ENCODE peak calls at places on chromosome 21, in six cellular contexts. One of them, this sample, is unnamed. For H3K4me1, the result is how much of the 10 kb centered on the place peaks cover.

GRCh38 chr21:21712761-21713558 is 714.8 kb downstream of the NCAM2 start:
- DNase-seq in heart left ventricle: no peak
- DNase-seq in IMR-90: peak
- DNase-seq in A549: no peak
- DNase-seq in Peyer's patch: no peak
- DNase-seq in HCT116: no peak
- DNase-seq in this sample: no peak

GRCh38 chr21:46634966-46635323 is 529 bp upstream of the PRMT2 start:
- DNase-seq in heart left ventricle: no peak
- DNase-seq in A549: peak
- DNase-seq in HCT116: peak
- DNase-seq in Peyer's patch: no peak
- DNase-seq in IMR-90: peak
- DNase-seq in this sample: peak

GRCh38 chr21:17438642-17439041 is 74.2 kb upstream of the CXADR start:
- DNase-seq in A549: no peak
- DNase-seq in IMR-90: no peak
- DNase-seq in Peyer's patch: no peak
- DNase-seq in HCT116: no peak
- DNase-seq in heart left ventricle: no peak
- DNase-seq in this sample: no peak

GRCh38 chr21:37863842-37864241 is 52.4 kb downstream of the KCNJ6 start:
- DNase-seq in HCT116: no peak
- DNase-seq in heart left ventricle: no peak
- DNase-seq in IMR-90: peak
- DNase-seq in Peyer's patch: no peak
- DNase-seq in A549: no peak
- DNase-seq in this sample: no peak

GRCh38 chr21:40049031-40049958 is 182.1 kb downstream of the PCP4 start:
- DNase-seq in Peyer's patch: no peak
- DNase-seq in A549: no peak
- DNase-seq in heart left ventricle: no peak
- DNase-seq in IMR-90: peak
- DNase-seq in HCT116: no peak
- DNase-seq in this sample: no peak

GRCh38 chr21:31988492-31989285 is 115.9 kb downstream of the HUNK start:
- DNase-seq in Peyer's patch: no peak
- DNase-seq in HCT116: no peak
- DNase-seq in heart left ventricle: no peak
- DNase-seq in IMR-90: peak
- DNase-seq in A549: no peak
- DNase-seq in this sample: no peak

GRCh38 chr21:17441370-17441769 is 71.5 kb upstream of the CXADR start:
- DNase-seq in HCT116: no peak
- DNase-seq in Peyer's patch: no peak
- DNase-seq in heart left ventricle: no peak
- DNase-seq in IMR-90: peak
- DNase-seq in A549: peak
- DNase-seq in this sample: peak

GRCh38 chr21:27695246-27695645 is 728.4 kb upstream of the ADAMTS5 start:
- DNase-seq in A549: no peak
- DNase-seq in heart left ventricle: no peak
- DNase-seq in Peyer's patch: no peak
- DNase-seq in IMR-90: no peak
- DNase-seq in HCT116: no peak
- DNase-seq in this sample: no peak

GRCh38 chr21:33496345-33496744 is 4.8 kb upstream of the DNAJC28 start:
- DNase-seq in HCT116: no peak
- DNase-seq in Peyer's patch: no peak
- DNase-seq in IMR-90: no peak
- DNase-seq in heart left ventricle: no peak
- DNase-seq in A549: peak
- DNase-seq in this sample: no peak

GRCh38 chr21:44908496-44908895 is 12.2 kb downstream of the ITGB2 start:
- DNase-seq in heart left ventricle: no peak
- DNase-seq in Peyer's patch: no peak
- DNase-seq in HCT116: no peak
- DNase-seq in IMR-90: no peak
- DNase-seq in A549: no peak
- DNase-seq in this sample: no peak
- H3K4me1 ChIP-seq in heart left ventricle: under half
- H3K4me1 ChIP-seq in Peyer's patch: under half
- H3K4me1 ChIP-seq in HCT116: under half
- H3K4me1 ChIP-seq in IMR-90: under half
- H3K4me1 ChIP-seq in A549: under half
- H3K4me1 ChIP-seq in this sample: under half

DNA sequence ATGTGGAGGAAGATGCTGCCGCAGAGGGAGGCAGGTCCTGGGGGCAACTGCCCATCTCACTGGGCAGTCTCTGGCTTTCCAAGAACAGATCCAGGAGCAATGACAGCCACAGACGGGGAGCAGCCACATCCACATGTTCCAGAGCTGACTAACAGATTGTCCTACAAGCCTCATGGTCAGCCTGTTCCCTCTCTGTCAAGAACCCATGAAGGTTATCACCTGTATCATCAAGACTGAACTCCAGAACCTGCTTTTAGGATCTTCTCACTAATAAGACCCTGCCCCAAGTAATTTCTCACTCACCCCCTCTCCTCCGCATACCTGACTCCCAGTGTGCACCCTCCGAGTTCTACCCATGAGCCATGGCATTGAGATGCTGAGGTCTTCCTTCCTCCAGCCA is 187.8 kb downstream of the RUNX1 start:
- DNase-seq in IMR-90: no peak
- DNase-seq in Peyer's patch: no peak
- DNase-seq in A549: no peak
- DNase-seq in heart left ventricle: no peak
- DNase-seq in HCT116: no peak
- DNase-seq in this sample: no peak
- TF ChIP-seq POLR2A in IMR-90: no peak
- TF ChIP-seq POLR2A in Peyer's patch: no peak
- TF ChIP-seq POLR2A in A549: no peak
- TF ChIP-seq POLR2A in heart left ventricle: no peak
- TF ChIP-seq POLR2A in HCT116: no peak
- TF ChIP-seq POLR2A in this sample: no peak

GRCh38 chr21:45361033-45361997 is 43.6 kb upstream of the COL18A1 start:
- DNase-seq in HCT116: no peak
- DNase-seq in A549: no peak
- DNase-seq in IMR-90: no peak
- DNase-seq in heart left ventricle: no peak
- DNase-seq in Peyer's patch: no peak
- DNase-seq in this sample: no peak

GRCh38 chr21:45357436-45358260 is 47.3 kb upstream of the COL18A1 start:
- DNase-seq in IMR-90: no peak
- DNase-seq in A549: no peak
- DNase-seq in HCT116: no peak
- DNase-seq in heart left ventricle: peak
- DNase-seq in Peyer's patch: no peak
- DNase-seq in this sample: no peak

GRCh38 chr21:45358711-45359310 is 46.2 kb upstream of the COL18A1 start:
- DNase-seq in Peyer's patch: no peak
- DNase-seq in A549: no peak
- DNase-seq in IMR-90: no peak
- DNase-seq in HCT116: no peak
- DNase-seq in heart left ventricle: no peak
- DNase-seq in this sample: no peak

GRCh38 chr21:45358261-45358670 is 46.7 kb upstream of the COL18A1 start:
- DNase-seq in heart left ventricle: no peak
- DNase-seq in IMR-90: no peak
- DNase-seq in Peyer's patch: no peak
- DNase-seq in A549: no peak
- DNase-seq in HCT116: no peak
- DNase-seq in this sample: no peak

DNA sequence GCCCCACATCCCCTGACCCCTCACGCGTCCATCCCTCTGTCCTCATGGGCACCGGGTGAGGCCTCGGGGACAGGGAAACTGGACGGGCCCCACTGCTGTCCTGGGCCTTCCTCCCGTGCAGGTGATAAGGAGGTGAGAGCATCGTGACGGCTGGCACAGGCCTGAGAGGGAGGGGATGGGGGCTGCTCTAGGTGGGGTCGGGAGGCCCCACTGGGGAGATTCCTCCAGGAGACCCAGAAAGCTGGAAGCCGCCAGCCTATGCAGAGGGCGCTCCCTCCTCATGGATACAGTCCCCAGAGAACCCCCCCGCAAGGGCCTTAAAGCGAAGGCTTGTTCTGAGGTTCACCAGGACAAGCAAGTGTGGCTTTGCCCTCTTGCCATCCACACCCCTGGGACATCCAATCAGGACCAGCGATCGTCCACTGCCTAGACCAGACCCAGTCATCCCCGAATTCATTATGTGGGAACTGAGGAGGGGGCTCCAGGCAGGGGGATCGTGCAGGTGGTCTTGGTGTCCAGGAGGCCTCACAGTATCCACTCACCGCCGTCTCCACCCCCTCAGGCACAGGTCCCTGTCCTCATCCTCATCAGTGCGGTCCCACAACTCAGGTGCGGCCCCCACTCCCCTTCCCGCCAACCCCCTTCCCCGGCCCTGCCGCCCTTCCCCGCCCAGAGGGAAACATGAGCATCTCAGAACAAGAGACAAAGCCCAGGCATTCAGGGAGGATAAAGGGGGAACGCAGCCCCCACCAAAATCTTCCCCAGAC is 45.3 kb upstream of the COL18A1 start:
- DNase-seq in Peyer's patch: no peak
- DNase-seq in heart left ventricle: no peak
- DNase-seq in IMR-90: no peak
- DNase-seq in A549: no peak
- DNase-seq in HCT116: no peak
- DNase-seq in this sample: no peak
- H3K4me1 ChIP-seq in Peyer's patch: under half
- H3K4me1 ChIP-seq in heart left ventricle: half or more
- H3K4me1 ChIP-seq in IMR-90: under half
- H3K4me1 ChIP-seq in A549: under half
- H3K4me1 ChIP-seq in HCT116: under half
- H3K4me1 ChIP-seq in this sample: under half

DNA sequence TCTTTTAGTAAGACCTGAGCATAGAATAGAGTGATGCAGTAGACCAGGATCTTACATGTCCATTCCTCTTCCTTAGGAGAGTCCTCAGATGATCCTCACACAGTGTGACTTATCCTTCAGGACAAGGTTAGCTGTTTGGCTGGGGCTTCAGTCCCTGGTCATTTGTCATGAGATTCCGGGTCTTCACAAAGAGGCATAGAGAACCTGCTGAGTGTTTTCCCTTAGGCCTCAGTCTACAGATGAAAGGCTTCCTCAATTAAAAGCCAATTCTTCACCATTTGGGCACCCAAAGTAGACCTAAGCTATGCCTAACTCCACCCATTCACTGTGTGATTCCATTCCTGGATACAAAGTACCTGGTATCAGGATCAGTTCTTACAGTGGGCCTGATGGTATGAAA is 329.8 kb upstream of the RUNX1 start:
- DNase-seq in Peyer's patch: no peak
- DNase-seq in IMR-90: no peak
- DNase-seq in A549: no peak
- DNase-seq in HCT116: no peak
- DNase-seq in heart left ventricle: no peak
- DNase-seq in this sample: no peak
- TF ChIP-seq POLR2A in Peyer's patch: no peak
- TF ChIP-seq POLR2A in IMR-90: no peak
- TF ChIP-seq POLR2A in A549: no peak
- TF ChIP-seq POLR2A in HCT116: no peak
- TF ChIP-seq POLR2A in heart left ventricle: no peak
- TF ChIP-seq POLR2A in this sample: no peak

GRCh38 chr21:42375141-42375905 is 9.0 kb upstream of the TFF1 start:
- DNase-seq in heart left ventricle: no peak
- DNase-seq in HCT116: no peak
- DNase-seq in Peyer's patch: peak
- DNase-seq in IMR-90: no peak
- DNase-seq in A549: no peak
- DNase-seq in this sample: no peak
- H3K4me1 ChIP-seq in heart left ventricle: under half
- H3K4me1 ChIP-seq in HCT116: under half
- H3K4me1 ChIP-seq in Peyer's patch: under half
- H3K4me1 ChIP-seq in IMR-90: under half
- H3K4me1 ChIP-seq in A549: under half
- H3K4me1 ChIP-seq in this sample: under half

DNA sequence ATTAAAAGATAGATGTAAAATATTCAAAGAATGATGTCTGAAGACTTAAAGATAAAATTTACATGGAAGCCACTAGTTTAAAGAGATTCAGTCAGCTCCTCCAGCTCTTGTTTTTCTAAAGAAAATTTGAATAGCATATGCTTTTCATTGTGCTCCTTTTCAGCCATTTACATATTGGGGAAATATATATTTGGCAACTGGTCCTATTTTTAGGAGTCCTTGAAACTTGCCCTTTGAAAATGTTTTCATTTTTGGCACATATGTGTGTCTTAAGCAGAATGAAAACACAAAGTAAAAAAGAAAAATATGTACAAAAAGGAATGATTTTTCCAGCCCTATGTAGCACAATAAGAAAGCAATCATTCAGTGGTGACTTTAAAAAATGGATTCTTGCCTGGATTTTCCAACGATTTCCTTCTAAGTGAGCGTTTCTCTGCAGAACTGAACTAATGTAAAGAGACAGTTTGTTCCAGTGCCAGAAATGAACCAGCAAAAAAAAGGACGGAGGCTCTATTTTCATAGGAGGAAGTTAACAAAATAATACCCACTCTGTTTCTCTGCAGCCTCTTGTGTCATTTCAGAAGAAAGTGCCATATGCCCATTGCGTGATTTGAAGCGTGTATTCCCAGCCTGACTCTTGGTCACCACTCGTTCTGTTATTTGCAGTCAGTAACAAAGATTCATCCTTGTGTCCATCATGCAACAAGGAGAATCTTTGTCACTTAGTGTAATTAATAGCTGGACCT is 340.1 kb downstream of the SETD4 start:
- DNase-seq in heart left ventricle: no peak
- DNase-seq in IMR-90: no peak
- DNase-seq in Peyer's patch: no peak
- DNase-seq in A549: no peak
- DNase-seq in HCT116: no peak
- DNase-seq in this sample: no peak
- TF ChIP-seq POLR2A in heart left ventricle: no peak
- TF ChIP-seq POLR2A in IMR-90: no peak
- TF ChIP-seq POLR2A in Peyer's patch: no peak
- TF ChIP-seq POLR2A in A549: no peak
- TF ChIP-seq POLR2A in HCT116: no peak
- TF ChIP-seq POLR2A in this sample: no peak